ENCODE peak calls at places on chromosome 18, in seven cellular contexts. One of them, this sample, is unnamed.

GRCh38 chr18:57819671-57820460 is 16.8 kb upstream of the ATP8B1 start:
- DNase-seq in IMR-90: peak; percentile 95
- DNase-seq in mesendoderm: peak; percentile 79
- DNase-seq in H9: no peak
- DNase-seq in H1: no peak
- DNase-seq in mesenchymal stem cell: peak; percentile 82
- DNase-seq in neuronal stem cell: no peak
- DNase-seq in this sample: peak; percentile 23

GRCh38 chr18:75265255-75265654 is 54.7 kb downstream of the TSHZ1 start:
- DNase-seq in neuronal stem cell: no peak
- DNase-seq in mesendoderm: no peak
- DNase-seq in H1: no peak
- DNase-seq in IMR-90: peak; percentile 11
- DNase-seq in H9: no peak
- DNase-seq in mesenchymal stem cell: no peak
- DNase-seq in this sample: no peak

GRCh38 chr18:73918816-73919215 is 228.8 kb downstream of the FBXO15 start:
- DNase-seq in H1: no peak
- DNase-seq in neuronal stem cell: no peak
- DNase-seq in IMR-90: no peak
- DNase-seq in mesenchymal stem cell: no peak
- DNase-seq in H9: no peak
- DNase-seq in mesendoderm: no peak
- DNase-seq in this sample: no peak

GRCh38 chr18:36786686-36787085 is 42.1 kb downstream of the TPGS2 start:
- DNase-seq in mesendoderm: peak; percentile 37
- DNase-seq in H9: no peak
- DNase-seq in neuronal stem cell: no peak
- DNase-seq in mesenchymal stem cell: peak; percentile 65
- DNase-seq in IMR-90: peak; percentile 71
- DNase-seq in H1: no peak
- DNase-seq in this sample: peak; percentile 85

GRCh38 chr18:79323471-79323870 is 72.3 kb upstream of the NFATC1 start:
- DNase-seq in H1: no peak
- DNase-seq in mesendoderm: no peak
- DNase-seq in mesenchymal stem cell: no peak
- DNase-seq in IMR-90: no peak
- DNase-seq in H9: no peak
- DNase-seq in neuronal stem cell: no peak
- DNase-seq in this sample: no peak

GRCh38 chr18:69906765-69907164 is 40.9 kb downstream of the CD226 start:
- DNase-seq in mesendoderm: no peak
- DNase-seq in IMR-90: no peak
- DNase-seq in H9: no peak
- DNase-seq in neuronal stem cell: no peak
- DNase-seq in H1: no peak
- DNase-seq in mesenchymal stem cell: no peak
- DNase-seq in this sample: no peak

GRCh38 chr18:55509631-55510372 is 78.2 kb downstream of the TCF4 start:
- DNase-seq in neuronal stem cell: no peak
- DNase-seq in H1: no peak
- DNase-seq in H9: no peak
- DNase-seq in mesenchymal stem cell: peak; percentile 92
- DNase-seq in IMR-90: peak; percentile 95
- DNase-seq in mesendoderm: peak; percentile 63
- DNase-seq in this sample: no peak

GRCh38 chr18:45517181-45517741 is 98.0 kb upstream of the SLC14A2 start:
- DNase-seq in H1: no peak
- DNase-seq in IMR-90: no peak
- DNase-seq in mesendoderm: peak; percentile 80
- DNase-seq in H9: no peak
- DNase-seq in mesenchymal stem cell: peak; percentile 22
- DNase-seq in neuronal stem cell: peak; percentile 37
- DNase-seq in this sample: no peak

GRCh38 chr18:65175681-65176080 is 575.1 kb upstream of the CDH7 start:
- DNase-seq in H1: no peak
- DNase-seq in neuronal stem cell: no peak
- DNase-seq in IMR-90: no peak
- DNase-seq in H9: no peak
- DNase-seq in mesendoderm: no peak
- DNase-seq in mesenchymal stem cell: no peak
- DNase-seq in this sample: no peak

GRCh38 chr18:58054041-58054733 is 10.2 kb downstream of the NEDD4L start:
- DNase-seq in mesenchymal stem cell: peak; percentile 60
- DNase-seq in H1: no peak
- DNase-seq in mesendoderm: peak; percentile 86
- DNase-seq in H9: peak; percentile 51
- DNase-seq in IMR-90: peak; percentile 60
- DNase-seq in neuronal stem cell: no peak
- DNase-seq in this sample: peak; percentile 29

GRCh38 chr18:10015288-10015701 is 101.5 kb downstream of the VAPA start:
- DNase-seq in H9: no peak
- DNase-seq in mesendoderm: no peak
- DNase-seq in IMR-90: peak; percentile 17
- DNase-seq in H1: no peak
- DNase-seq in neuronal stem cell: no peak
- DNase-seq in mesenchymal stem cell: peak; percentile 77
- DNase-seq in this sample: peak; percentile 87

GRCh38 chr18:8949206-8949605 is 153.3 kb upstream of the NDUFV2 start:
- DNase-seq in IMR-90: peak; percentile 48
- DNase-seq in H9: no peak
- DNase-seq in neuronal stem cell: no peak
- DNase-seq in mesendoderm: no peak
- DNase-seq in H1: no peak
- DNase-seq in mesenchymal stem cell: peak; percentile 57
- DNase-seq in this sample: no peak

GRCh38 chr18:46374850-46375249 is 270.7 kb downstream of the HAUS1 start:
- DNase-seq in mesendoderm: no peak
- DNase-seq in IMR-90: no peak
- DNase-seq in H1: no peak
- DNase-seq in mesenchymal stem cell: no peak
- DNase-seq in H9: no peak
- DNase-seq in neuronal stem cell: no peak
- DNase-seq in this sample: peak; percentile 25

GRCh38 chr18:22250591-22250996 is 81.2 kb downstream of the GATA6 start:
- DNase-seq in H1: no peak
- DNase-seq in mesendoderm: no peak
- DNase-seq in IMR-90: no peak
- DNase-seq in neuronal stem cell: no peak
- DNase-seq in mesenchymal stem cell: no peak
- DNase-seq in H9: no peak
- DNase-seq in this sample: no peak

GRCh38 chr18:45755936-45756335 is 32.0 kb downstream of the SLC14A1 start:
- DNase-seq in mesenchymal stem cell: peak; percentile 24
- DNase-seq in IMR-90: peak; percentile 79
- DNase-seq in neuronal stem cell: no peak
- DNase-seq in H1: no peak
- DNase-seq in mesendoderm: no peak
- DNase-seq in H9: no peak
- DNase-seq in this sample: no peak

GRCh38 chr18:13565228-13565627 is 161.1 kb downstream of the FAM210A start:
- DNase-seq in H9: no peak
- DNase-seq in H1: no peak
- DNase-seq in IMR-90: no peak
- DNase-seq in mesenchymal stem cell: no peak
- DNase-seq in mesendoderm: no peak
- DNase-seq in neuronal stem cell: no peak
- DNase-seq in this sample: no peak

GRCh38 chr18:2905802-2906521 is 59.2 kb downstream of the EMILIN2 start:
- DNase-seq in H9: peak; percentile 64
- DNase-seq in mesendoderm: peak; percentile 62
- DNase-seq in neuronal stem cell: no peak
- DNase-seq in IMR-90: no peak
- DNase-seq in mesenchymal stem cell: peak; percentile 35
- DNase-seq in H1: no peak
- DNase-seq in this sample: peak; percentile 32

GRCh38 chr18:623760-624620 is 27.2 kb downstream of the CLUL1 start:
- DNase-seq in IMR-90: peak; percentile 78
- DNase-seq in neuronal stem cell: peak; percentile 43
- DNase-seq in mesenchymal stem cell: peak; percentile 72
- DNase-seq in H1: peak; percentile 36
- DNase-seq in mesendoderm: peak; percentile 77
- DNase-seq in H9: peak; percentile 81
- DNase-seq in this sample: peak; percentile 79

GRCh38 chr18:55097406-55098170 is 138.3 kb upstream of the CCDC68 start:
- DNase-seq in mesenchymal stem cell: peak; percentile 85
- DNase-seq in neuronal stem cell: no peak
- DNase-seq in H9: no peak
- DNase-seq in H1: no peak
- DNase-seq in IMR-90: no peak
- DNase-seq in mesendoderm: peak; percentile 43
- DNase-seq in this sample: no peak

GRCh38 chr18:60024857-60025256 is 125.1 kb downstream of the PMAIP1 start:
- DNase-seq in mesendoderm: no peak
- DNase-seq in IMR-90: no peak
- DNase-seq in H9: no peak
- DNase-seq in neuronal stem cell: no peak
- DNase-seq in mesenchymal stem cell: peak; percentile 71
- DNase-seq in H1: no peak
- DNase-seq in this sample: no peak

GRCh38 chr18:60024345-60024744 is 124.5 kb downstream of the PMAIP1 start:
- DNase-seq in mesenchymal stem cell: no peak
- DNase-seq in H9: no peak
- DNase-seq in mesendoderm: no peak
- DNase-seq in neuronal stem cell: no peak
- DNase-seq in IMR-90: no peak
- DNase-seq in H1: no peak
- DNase-seq in this sample: no peak

GRCh38 chr18:60021556-60021955 is 121.8 kb downstream of the PMAIP1 start:
- DNase-seq in mesenchymal stem cell: no peak
- DNase-seq in mesendoderm: no peak
- DNase-seq in H9: no peak
- DNase-seq in H1: no peak
- DNase-seq in IMR-90: no peak
- DNase-seq in neuronal stem cell: no peak
- DNase-seq in this sample: no peak

GRCh38 chr18:60022671-60023276 is 123.0 kb downstream of the PMAIP1 start:
- DNase-seq in neuronal stem cell: no peak
- DNase-seq in mesendoderm: no peak
- DNase-seq in H9: no peak
- DNase-seq in H1: no peak
- DNase-seq in mesenchymal stem cell: peak; percentile 68
- DNase-seq in IMR-90: peak; percentile 43
- DNase-seq in this sample: no peak

GRCh38 chr18:60027397-60027796 is 127.6 kb downstream of the PMAIP1 start:
- DNase-seq in neuronal stem cell: no peak
- DNase-seq in H1: no peak
- DNase-seq in H9: no peak
- DNase-seq in mesenchymal stem cell: no peak
- DNase-seq in mesendoderm: no peak
- DNase-seq in IMR-90: no peak
- DNase-seq in this sample: no peak
- H2BK120ac ChIP-seq in neuronal stem cell: no peak overlapping the region
- H2BK120ac ChIP-seq in H1: no peak overlapping the region
- H2BK120ac ChIP-seq in H9: no peak overlapping the region
- H2BK120ac ChIP-seq in mesenchymal stem cell: no peak overlapping the region
- H2BK120ac ChIP-seq in mesendoderm: no peak overlapping the region
- H2BK120ac ChIP-seq in IMR-90: no peak overlapping the region
- H2BK120ac ChIP-seq in this sample: no peak overlapping the region

DNA sequence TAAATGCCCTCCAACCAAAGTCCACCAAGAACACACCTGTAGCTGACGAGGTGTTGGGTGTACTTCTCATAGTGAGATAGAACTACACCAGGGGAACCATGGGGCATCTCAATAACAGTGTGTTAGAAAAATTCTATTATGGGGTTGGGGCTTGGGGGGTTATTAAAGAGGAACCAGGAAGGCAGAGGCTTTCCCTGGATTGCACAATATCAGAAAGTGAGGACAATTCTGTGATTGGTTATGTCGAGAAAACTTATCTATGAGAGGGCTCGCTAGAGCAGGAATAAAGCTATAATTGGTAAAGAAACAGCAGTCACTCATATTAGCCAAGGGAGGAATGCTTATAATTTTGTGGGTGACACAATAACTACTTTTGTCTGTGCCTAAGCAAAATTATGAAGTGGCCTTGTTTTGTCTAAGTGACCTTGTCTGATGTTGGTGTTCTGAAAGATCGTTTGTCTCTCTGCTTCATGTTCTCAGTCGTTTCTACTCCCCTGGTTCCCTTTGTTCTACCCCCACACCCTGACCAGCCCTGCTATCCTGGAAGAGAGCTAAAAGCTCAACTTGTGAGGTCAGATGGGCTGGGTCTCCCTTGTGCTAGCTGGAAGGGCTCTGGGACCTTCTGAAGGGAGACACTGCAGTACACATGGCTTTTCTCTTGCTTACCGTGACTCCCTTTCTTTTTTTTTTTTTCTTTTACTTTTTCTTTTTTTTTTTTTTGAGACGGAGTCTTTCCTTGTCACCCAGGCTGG is 21.6 kb upstream of the INO80C start:
- DNase-seq in IMR-90: no peak
- DNase-seq in neuronal stem cell: no peak
- DNase-seq in H1: no peak
- DNase-seq in mesendoderm: no peak
- DNase-seq in mesenchymal stem cell: no peak
- DNase-seq in H9: no peak
- DNase-seq in this sample: no peak
- H2BK120ac ChIP-seq in IMR-90: no peak overlapping the region
- H2BK120ac ChIP-seq in neuronal stem cell: no peak overlapping the region
- H2BK120ac ChIP-seq in H1: no peak overlapping the region
- H2BK120ac ChIP-seq in mesendoderm: no peak overlapping the region
- H2BK120ac ChIP-seq in mesenchymal stem cell: no peak overlapping the region
- H2BK120ac ChIP-seq in H9: no peak overlapping the region
- H2BK120ac ChIP-seq in this sample: no peak overlapping the region

DNA sequence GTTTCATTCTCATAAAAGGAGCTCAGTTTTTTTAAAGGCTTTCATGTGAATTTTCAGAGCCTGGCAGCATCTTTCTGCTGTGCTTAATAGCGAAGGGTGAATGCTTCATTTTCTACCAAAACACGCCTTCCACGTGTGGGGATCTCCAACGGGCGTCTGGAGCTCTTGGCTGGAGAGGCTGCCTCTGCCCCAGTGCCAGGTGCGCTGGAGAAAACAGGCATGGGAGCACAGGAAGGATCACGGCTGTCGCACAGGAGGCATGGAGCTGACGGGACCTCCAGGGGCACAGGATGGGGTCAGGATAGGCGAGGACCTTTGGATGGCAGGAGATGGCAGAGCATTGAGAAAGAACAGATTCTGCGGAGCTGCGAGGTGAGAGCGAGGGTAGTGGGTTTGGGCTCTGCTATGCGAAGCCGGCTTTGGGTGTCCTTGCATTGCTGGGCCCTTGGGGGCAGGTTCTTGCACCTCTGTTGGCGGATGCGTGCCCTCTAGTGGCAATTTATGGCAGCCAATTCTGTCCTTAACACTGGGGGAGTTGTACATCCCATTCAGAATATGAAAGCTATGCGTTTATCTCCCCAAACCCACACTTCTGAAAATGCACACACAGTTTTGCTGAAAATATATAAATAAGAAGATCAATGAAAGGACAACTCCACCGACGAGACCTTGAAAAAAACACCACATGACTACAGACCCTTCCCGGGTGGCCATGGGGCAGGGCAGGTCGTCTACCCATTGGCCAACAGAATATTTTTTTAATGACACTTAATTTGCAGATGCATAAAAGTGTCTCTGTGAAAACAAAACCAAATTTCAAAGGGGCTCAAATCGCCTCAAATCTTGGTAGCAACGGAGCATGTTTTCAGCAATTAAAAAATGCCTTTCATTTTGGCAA is 90.4 kb upstream of the SLC35G4 start:
- DNase-seq in neuronal stem cell: peak; percentile 51
- DNase-seq in H1: peak; percentile 38
- DNase-seq in H9: peak; percentile 86
- DNase-seq in mesenchymal stem cell: peak; percentile 58
- DNase-seq in IMR-90: peak; percentile 55
- DNase-seq in mesendoderm: peak; percentile 83
- DNase-seq in this sample: peak; percentile 62
- H2BK120ac ChIP-seq in neuronal stem cell: no peak overlapping the region
- H2BK120ac ChIP-seq in H1: no peak overlapping the region
- H2BK120ac ChIP-seq in H9: no peak overlapping the region
- H2BK120ac ChIP-seq in mesenchymal stem cell: no peak overlapping the region
- H2BK120ac ChIP-seq in IMR-90: no peak overlapping the region
- H2BK120ac ChIP-seq in mesendoderm: no peak overlapping the region
- H2BK120ac ChIP-seq in this sample: no peak overlapping the region

GRCh38 chr18:60555629-60556028 is 183.1 kb upstream of the MC4R start:
- DNase-seq in mesenchymal stem cell: no peak
- DNase-seq in neuronal stem cell: no peak
- DNase-seq in mesendoderm: no peak
- DNase-seq in H1: no peak
- DNase-seq in IMR-90: no peak
- DNase-seq in H9: no peak
- DNase-seq in this sample: no peak
- H2BK120ac ChIP-seq in mesenchymal stem cell: no peak overlapping the region
- H2BK120ac ChIP-seq in neuronal stem cell: no peak overlapping the region
- H2BK120ac ChIP-seq in mesendoderm: no peak overlapping the region
- H2BK120ac ChIP-seq in H1: no peak overlapping the region
- H2BK120ac ChIP-seq in IMR-90: no peak overlapping the region
- H2BK120ac ChIP-seq in H9: no peak overlapping the region
- H2BK120ac ChIP-seq in this sample: no peak overlapping the region